ENCODE peak calls at places on chromosomes 6 and 20, in five cellular contexts. One of them, this sample, is unnamed.

GRCh38 chr6:144469144-144469575 is 184.0 kb downstream of the UTRN start:
- DNase-seq in neural progenitor cell: no peak
- DNase-seq in left ventricle myocardium inferior: no peak
- DNase-seq in naive thymus-derived CD4-positive, alpha-beta T cell: no peak
- DNase-seq in tibial nerve: no peak
- DNase-seq in this sample: no peak

GRCh38 chr6:19796452-19796851 is 40.7 kb upstream of the ID4 start:
- DNase-seq in neural progenitor cell: no peak
- DNase-seq in left ventricle myocardium inferior: no peak
- DNase-seq in naive thymus-derived CD4-positive, alpha-beta T cell: no peak
- DNase-seq in tibial nerve: no peak
- DNase-seq in this sample: no peak

GRCh38 chr6:28633445-28634215 is 107.9 kb downstream of the GPX5 start:
- DNase-seq in neural progenitor cell: peak; percentile 49
- DNase-seq in left ventricle myocardium inferior: no peak
- DNase-seq in naive thymus-derived CD4-positive, alpha-beta T cell: no peak
- DNase-seq in tibial nerve: no peak
- DNase-seq in this sample: no peak

GRCh38 chr6:135909737-135910387 is 58.4 kb downstream of the PDE7B start:
- DNase-seq in neural progenitor cell: peak; percentile 84
- DNase-seq in left ventricle myocardium inferior: no peak
- DNase-seq in naive thymus-derived CD4-positive, alpha-beta T cell: peak; percentile 83
- DNase-seq in tibial nerve: no peak
- DNase-seq in this sample: peak; percentile 4

GRCh38 chr20:20410678-20411077 is 42.8 kb downstream of the INSM1 start:
- DNase-seq in neural progenitor cell: peak; percentile 87
- DNase-seq in left ventricle myocardium inferior: peak; percentile 58
- DNase-seq in naive thymus-derived CD4-positive, alpha-beta T cell: no peak
- DNase-seq in tibial nerve: no peak
- DNase-seq in this sample: no peak

GRCh38 chr6:25346064-25346463 is 66.9 kb downstream of the CARMIL1 start:
- DNase-seq in neural progenitor cell: no peak
- DNase-seq in left ventricle myocardium inferior: no peak
- DNase-seq in naive thymus-derived CD4-positive, alpha-beta T cell: no peak
- DNase-seq in tibial nerve: no peak
- DNase-seq in this sample: no peak

GRCh38 chr6:42434237-42434636 is 17.5 kb downstream of the TRERF1 start:
- DNase-seq in neural progenitor cell: no peak
- DNase-seq in left ventricle myocardium inferior: no peak
- DNase-seq in naive thymus-derived CD4-positive, alpha-beta T cell: no peak
- DNase-seq in tibial nerve: no peak
- DNase-seq in this sample: no peak

GRCh38 chr20:48267825-48268615 is 482.7 kb upstream of the SULF2 start:
- DNase-seq in neural progenitor cell: no peak
- DNase-seq in left ventricle myocardium inferior: no peak
- DNase-seq in naive thymus-derived CD4-positive, alpha-beta T cell: no peak
- DNase-seq in tibial nerve: no peak
- DNase-seq in this sample: no peak

GRCh38 chr6:30326446-30327231 is at the start of gene TRIM39:
- DNase-seq in neural progenitor cell: peak; percentile 93
- DNase-seq in left ventricle myocardium inferior: peak; percentile 89
- DNase-seq in naive thymus-derived CD4-positive, alpha-beta T cell: peak; percentile 92
- DNase-seq in tibial nerve: peak; percentile 78
- DNase-seq in this sample: peak; percentile 86

GRCh38 chr6:129749749-129750120 is 39.8 kb upstream of the ARHGAP18 start:
- DNase-seq in neural progenitor cell: no peak
- DNase-seq in left ventricle myocardium inferior: no peak
- DNase-seq in naive thymus-derived CD4-positive, alpha-beta T cell: peak; percentile 69
- DNase-seq in tibial nerve: no peak
- DNase-seq in this sample: no peak

GRCh38 chr6:27767851-27768250 is 144.3 kb downstream of the OR2B2 start:
- DNase-seq in neural progenitor cell: no peak
- DNase-seq in left ventricle myocardium inferior: no peak
- DNase-seq in naive thymus-derived CD4-positive, alpha-beta T cell: no peak
- DNase-seq in tibial nerve: no peak
- DNase-seq in this sample: no peak

GRCh38 chr6:1527098-1527497 is 82.6 kb upstream of the FOXC1 start:
- DNase-seq in neural progenitor cell: peak; percentile 61
- DNase-seq in left ventricle myocardium inferior: peak; percentile 65
- DNase-seq in naive thymus-derived CD4-positive, alpha-beta T cell: peak; percentile 46
- DNase-seq in tibial nerve: peak; percentile 61
- DNase-seq in this sample: peak; percentile 9

GRCh38 chr6:79070206-79070825 is 7.7 kb downstream of the PHIP start:
- DNase-seq in neural progenitor cell: no peak
- DNase-seq in left ventricle myocardium inferior: no peak
- DNase-seq in naive thymus-derived CD4-positive, alpha-beta T cell: no peak
- DNase-seq in tibial nerve: no peak
- DNase-seq in this sample: no peak

GRCh38 chr6:150078788-150079187 is 9.9 kb upstream of the ULBP3 start:
- DNase-seq in neural progenitor cell: no peak
- DNase-seq in left ventricle myocardium inferior: no peak
- DNase-seq in naive thymus-derived CD4-positive, alpha-beta T cell: no peak
- DNase-seq in tibial nerve: no peak
- DNase-seq in this sample: no peak

DNA sequence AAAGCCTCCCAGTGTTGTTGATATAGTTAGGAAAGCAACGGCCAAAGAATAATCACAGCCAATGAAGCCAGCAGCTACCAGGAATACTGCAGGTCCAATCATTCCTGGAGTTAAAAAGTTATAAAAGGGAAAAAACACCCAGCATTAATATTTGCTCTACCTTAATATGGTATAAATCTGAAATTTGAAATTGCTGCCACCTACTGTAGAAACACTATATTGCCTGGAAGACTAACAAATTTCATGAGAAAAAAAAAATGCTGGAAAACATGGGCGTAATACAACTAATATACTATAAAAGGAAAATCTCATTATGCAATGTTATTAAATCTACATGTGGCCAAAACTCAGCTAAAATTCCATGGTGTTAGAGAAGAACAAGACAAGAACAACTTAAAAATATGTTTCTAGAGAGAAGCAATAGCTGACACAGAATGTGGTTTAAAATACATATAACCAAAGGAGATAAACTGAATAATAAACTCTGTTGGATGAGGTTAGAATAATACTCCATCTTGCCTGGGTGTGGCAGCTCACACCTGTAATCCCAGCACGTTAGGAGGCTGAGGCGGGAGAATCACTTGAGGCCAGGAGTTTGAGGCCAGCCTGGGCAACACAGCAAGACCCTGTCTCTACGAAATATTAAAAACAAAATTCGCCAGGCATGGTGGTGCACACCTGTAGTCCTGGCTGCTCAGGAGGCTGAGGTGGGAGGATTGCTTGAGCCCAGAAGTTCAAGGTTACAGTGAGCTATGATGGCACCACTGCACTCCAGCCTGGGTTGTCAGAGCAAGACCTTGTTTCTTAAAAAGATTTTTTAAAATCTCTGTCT is 43.1 kb downstream of the SLC17A5 start:
- DNase-seq in neural progenitor cell: peak; percentile 16
- DNase-seq in left ventricle myocardium inferior: no peak
- DNase-seq in naive thymus-derived CD4-positive, alpha-beta T cell: peak; percentile 66
- DNase-seq in tibial nerve: no peak
- DNase-seq in this sample: no peak
- H3K27ac ChIP-seq in neural progenitor cell: no peak overlapping the region
- H3K27ac ChIP-seq in left ventricle myocardium inferior: no peak overlapping the region
- H3K27ac ChIP-seq in naive thymus-derived CD4-positive, alpha-beta T cell: no peak overlapping the region
- H3K27ac ChIP-seq in tibial nerve: no peak overlapping the region
- H3K27ac ChIP-seq in this sample: no peak overlapping the region

GRCh38 chr20:63248835-63249591 is 5.2 kb downstream of the NKAIN4 start:
- DNase-seq in neural progenitor cell: no peak
- DNase-seq in left ventricle myocardium inferior: no peak
- DNase-seq in naive thymus-derived CD4-positive, alpha-beta T cell: no peak
- DNase-seq in tibial nerve: no peak
- DNase-seq in this sample: no peak
- H3K4me3 ChIP-seq in neural progenitor cell: no peak overlapping the region
- H3K4me3 ChIP-seq in left ventricle myocardium inferior: no peak overlapping the region
- H3K4me3 ChIP-seq in naive thymus-derived CD4-positive, alpha-beta T cell: no peak overlapping the region
- H3K4me3 ChIP-seq in tibial nerve: no peak overlapping the region
- H3K4me3 ChIP-seq in this sample: no peak overlapping the region

DNA sequence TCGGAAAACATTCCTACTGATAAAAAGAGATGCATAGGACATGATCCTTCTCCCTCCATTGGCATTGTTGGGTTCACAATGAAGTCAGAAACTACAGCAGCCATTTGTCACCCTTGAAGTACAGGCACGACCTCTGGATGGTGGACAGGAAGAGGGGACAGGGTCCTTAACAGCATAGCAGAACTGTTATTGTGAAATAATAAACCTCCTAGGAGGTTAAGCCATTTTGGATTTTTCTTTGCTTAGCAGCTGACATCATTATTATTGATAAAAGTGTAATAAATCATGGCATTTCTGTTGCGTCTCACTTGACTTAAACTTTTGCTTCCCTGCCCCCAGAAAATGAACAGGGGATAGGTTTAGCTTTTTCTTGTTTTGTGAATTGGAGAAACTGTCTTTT is 134.3 kb upstream of the SASH1 start:
- DNase-seq in neural progenitor cell: no peak
- DNase-seq in left ventricle myocardium inferior: no peak
- DNase-seq in naive thymus-derived CD4-positive, alpha-beta T cell: no peak
- DNase-seq in tibial nerve: no peak
- DNase-seq in this sample: no peak
- H3K4me1 ChIP-seq in neural progenitor cell: no peaks in the 10 kb centered on the region
- H3K4me1 ChIP-seq in left ventricle myocardium inferior: no peaks in the 10 kb centered on the region
- H3K4me1 ChIP-seq in naive thymus-derived CD4-positive, alpha-beta T cell: peaks cover 14% of the 10 kb centered on the region
- H3K4me1 ChIP-seq in tibial nerve: no peaks in the 10 kb centered on the region
- H3K4me1 ChIP-seq in this sample: no peaks in the 10 kb centered on the region

DNA sequence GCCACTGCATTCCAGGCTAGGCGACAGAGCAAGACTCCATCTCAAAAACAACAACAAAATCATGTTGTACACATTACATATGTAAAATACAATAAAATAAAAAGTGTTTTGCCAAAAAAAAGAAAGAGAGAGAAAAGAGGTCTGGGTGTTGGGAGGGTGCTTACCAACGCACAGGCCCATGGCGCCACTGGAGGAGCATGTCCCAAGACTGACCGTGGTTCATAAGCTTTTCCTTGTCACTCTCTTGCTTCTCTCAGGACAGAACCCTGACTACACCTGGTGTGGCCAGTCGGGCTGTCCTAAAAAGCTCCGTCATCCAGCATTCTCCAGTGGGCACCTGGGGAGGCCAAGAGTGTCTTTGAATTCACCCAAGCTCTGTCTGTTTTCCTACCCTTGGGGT is 48.0 kb upstream of the CNKSR3 start:
- DNase-seq in neural progenitor cell: no peak
- DNase-seq in left ventricle myocardium inferior: no peak
- DNase-seq in naive thymus-derived CD4-positive, alpha-beta T cell: no peak
- DNase-seq in tibial nerve: no peak
- DNase-seq in this sample: no peak
- H3K27ac ChIP-seq in neural progenitor cell: no peak overlapping the region
- H3K27ac ChIP-seq in left ventricle myocardium inferior: no peak overlapping the region
- H3K27ac ChIP-seq in naive thymus-derived CD4-positive, alpha-beta T cell: no peak overlapping the region
- H3K27ac ChIP-seq in tibial nerve: no peak overlapping the region
- H3K27ac ChIP-seq in this sample: no peak overlapping the region

DNA sequence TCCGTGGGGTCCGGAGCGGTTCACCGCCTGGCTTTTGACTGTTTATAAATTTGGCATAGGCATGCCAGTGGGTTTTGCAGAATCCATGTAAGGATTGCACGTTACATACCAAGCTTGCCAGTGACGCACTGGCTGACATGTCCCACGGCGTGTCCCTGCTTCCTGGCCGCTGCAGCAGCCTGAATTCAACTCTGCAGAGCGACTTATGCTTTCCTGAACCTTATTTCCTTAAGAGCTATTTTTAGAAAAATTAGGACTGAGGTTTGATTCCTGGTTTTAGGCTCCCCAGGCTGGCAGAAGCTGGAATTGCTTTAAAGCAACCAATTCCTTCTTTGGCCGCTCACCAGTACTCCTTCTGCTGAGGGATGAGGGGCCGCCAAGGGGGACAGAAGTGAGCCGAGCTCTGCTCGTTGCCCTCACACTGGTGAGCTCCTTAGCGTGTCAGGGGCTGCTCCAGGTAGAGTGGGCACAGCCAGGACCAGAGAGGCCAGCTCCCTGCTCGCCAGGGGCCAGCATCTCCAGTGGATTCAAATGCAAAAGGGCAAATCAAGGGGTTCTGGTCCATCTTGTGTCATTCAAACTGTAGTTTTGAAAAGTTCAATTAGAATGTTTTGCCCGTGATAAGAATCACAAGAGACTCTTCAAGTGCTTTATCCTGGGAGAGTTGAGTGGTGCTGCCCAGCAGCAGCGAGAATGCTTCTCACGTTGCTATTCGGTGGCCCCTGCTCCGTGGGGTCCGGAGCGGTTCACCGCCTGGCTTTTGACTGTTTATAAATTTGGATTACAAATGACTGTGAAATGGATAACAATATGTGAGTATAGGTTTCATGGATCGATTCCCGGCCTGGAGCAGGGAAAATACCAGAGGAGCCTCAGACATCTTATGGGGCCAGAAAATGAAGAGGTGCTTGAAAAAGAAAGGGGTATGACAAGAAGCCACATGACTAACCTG is 17.5 kb upstream of the IRF4 start:
- DNase-seq in neural progenitor cell: no peak
- DNase-seq in left ventricle myocardium inferior: no peak
- DNase-seq in naive thymus-derived CD4-positive, alpha-beta T cell: no peak
- DNase-seq in tibial nerve: no peak
- DNase-seq in this sample: no peak
- H3K4me3 ChIP-seq in neural progenitor cell: no peak overlapping the region
- H3K4me3 ChIP-seq in left ventricle myocardium inferior: peak overlapping the region; percentile 3
- H3K4me3 ChIP-seq in naive thymus-derived CD4-positive, alpha-beta T cell: no peak overlapping the region
- H3K4me3 ChIP-seq in tibial nerve: no peak overlapping the region
- H3K4me3 ChIP-seq in this sample: no peak overlapping the region

GRCh38 chr6:44036699-44037101 is 90.6 kb downstream of the MRPL14 start:
- DNase-seq in neural progenitor cell: no peak
- DNase-seq in left ventricle myocardium inferior: no peak
- DNase-seq in naive thymus-derived CD4-positive, alpha-beta T cell: no peak
- DNase-seq in tibial nerve: no peak
- DNase-seq in this sample: no peak

GRCh38 chr6:44036196-44036595 is 91.1 kb downstream of the MRPL14 start:
- DNase-seq in neural progenitor cell: no peak
- DNase-seq in left ventricle myocardium inferior: no peak
- DNase-seq in naive thymus-derived CD4-positive, alpha-beta T cell: no peak
- DNase-seq in tibial nerve: no peak
- DNase-seq in this sample: no peak

GRCh38 chr6:44039191-44039719 is 88.0 kb downstream of the MRPL14 start:
- DNase-seq in neural progenitor cell: no peak
- DNase-seq in left ventricle myocardium inferior: no peak
- DNase-seq in naive thymus-derived CD4-positive, alpha-beta T cell: no peak
- DNase-seq in tibial nerve: no peak
- DNase-seq in this sample: no peak

GRCh38 chr6:44038543-44039065 is 88.6 kb downstream of the MRPL14 start:
- DNase-seq in neural progenitor cell: no peak
- DNase-seq in left ventricle myocardium inferior: no peak
- DNase-seq in naive thymus-derived CD4-positive, alpha-beta T cell: no peak
- DNase-seq in tibial nerve: no peak
- DNase-seq in this sample: no peak

GRCh38 chr6:44037847-44038542 is 89.3 kb downstream of the MRPL14 start:
- DNase-seq in neural progenitor cell: no peak
- DNase-seq in left ventricle myocardium inferior: no peak
- DNase-seq in naive thymus-derived CD4-positive, alpha-beta T cell: no peak
- DNase-seq in tibial nerve: no peak
- DNase-seq in this sample: no peak
- H3K4me1 ChIP-seq in neural progenitor cell: peaks cover 33% of the 10 kb centered on the region
- H3K4me1 ChIP-seq in left ventricle myocardium inferior: peaks cover 12% of the 10 kb centered on the region
- H3K4me1 ChIP-seq in naive thymus-derived CD4-positive, alpha-beta T cell: no peaks in the 10 kb centered on the region
- H3K4me1 ChIP-seq in tibial nerve: peaks cover 38% of the 10 kb centered on the region
- H3K4me1 ChIP-seq in this sample: no peaks in the 10 kb centered on the region

This sample was measured in effector memory CD4-positive, alpha-beta T cell.